ENCODE peak calls at places on chromosomes 16 and 17, in four cellular contexts. E is ACHN, R is RWPE1, D is right cardiac atrium. S is an unnamed sample.

GRCh38 chr16:49492896-49493620 is 119.5 kb downstream of the C16orf78 start:
- DNase-seq in D (no peak), R (no peak), E (no peak), S (no peak)

GRCh38 chr16:54936086-54936978 is 5.7 kb downstream of the IRX5 start:
- DNase-seq in R (no peak), D (peak; percentile 26), E (no peak), S (peak; percentile 58)

GRCh38 chr16:86476956-86477530 is 33.3 kb upstream of the FOXF1 start:
- DNase-seq in E (no peak), D (peak; percentile 47), R (no peak), S (no peak)

GRCh38 chr16:69893086-69893485 is 58.0 kb upstream of the CLEC18A start:
- DNase-seq in R (no peak), E (no peak), D (no peak), S (no peak)

GRCh38 chr16:68640972-68641371 is 4.1 kb upstream of the CDH3 start:
- DNase-seq in E (no peak), R (peak; percentile 45), D (no peak), S (peak; percentile 65)

GRCh38 chr17:77137111-77137510 is 3.7 kb upstream of the SEC14L1 start:
- DNase-seq in E (no peak), D (no peak), R (no peak), S (no peak)

GRCh38 chr16:84228321-84228838 is 11.4 kb downstream of the KCNG4 start:
- DNase-seq in E (peak; percentile 97), D (peak; percentile 89), R (peak; percentile 71), S (peak; percentile 88)

GRCh38 chr17:5541610-5542202 is 42.6 kb downstream of the NLRP1 start:
- DNase-seq in E (no peak), R (no peak), D (no peak), S (no peak)

GRCh38 chr17:77649717-77650211 is 308.7 kb upstream of the TNRC6C start:
- DNase-seq in E (no peak), R (peak; percentile 39), D (no peak), S (peak; percentile 38)

GRCh38 chr16:75053791-75054555 is 55.1 kb downstream of the ZNRF1 start:
- DNase-seq in R (no peak), E (no peak), D (peak; percentile 65), S (peak; percentile 26)

GRCh38 chr17:2703181-2703580 is 8.4 kb downstream of the CLUH start:
- DNase-seq in E (no peak), D (no peak), R (no peak), S (no peak)

GRCh38 chr17:42277342-42277712 is 1.1 kb upstream of the STAT5B start:
- DNase-seq in E (no peak), R (no peak), D (no peak), S (no peak)

GRCh38 chr16:67544329-67544841 is 15.8 kb downstream of the RIPOR1 start:
- DNase-seq in E (no peak), D (no peak), R (no peak), S (peak; percentile 57)

GRCh38 chr17:77311371-77311981 is 170.7 kb downstream of the SEC14L1 start:
- DNase-seq in E (no peak), R (no peak), D (no peak), S (no peak)

GRCh38 chr17:18261146-18261515 is 669 bp downstream of the MIEF2 start:
- DNase-seq in D (peak; percentile 76), E (peak; percentile 86), R (peak; percentile 86), S (peak; percentile 71)

GRCh38 chr16:87317766-87318121 is 552 bp upstream of the C16orf95 start:
- DNase-seq in R (peak; percentile 60), E (peak; percentile 53), D (peak; percentile 69), S (no peak)

GRCh38 chr16:1996175-1996574 is 6.4 kb downstream of the SYNGR3 start:
- DNase-seq in E (no peak), R (no peak), D (no peak), S (no peak)

GRCh38 chr17:9817086-9817485 is 4.8 kb downstream of the GSG1L2 start:
- DNase-seq in D (no peak), E (peak; percentile 37), R (peak; percentile 79), S (peak; percentile 48)

GRCh38 chr16:67284699-67285646 is 5.6 kb downstream of the PLEKHG4 start:
- DNase-seq in D (no peak), E (peak; percentile 28), R (no peak), S (peak; percentile 63)

GRCh38 chr17:73139296-73139695 is 25.5 kb upstream of the SSTR2 start:
- DNase-seq in D (no peak), E (no peak), R (no peak), S (no peak)

GRCh38 chr16:31181102-31181830 is 1.3 kb downstream of the FUS start:
- DNase-seq in R (peak; percentile 34), D (peak; percentile 46), E (peak; percentile 58), S (peak; percentile 51)

GRCh38 chr16:89056592-89056991 is 37.1 kb upstream of the ACSF3 start:
- DNase-seq in D (no peak), E (no peak), R (no peak), S (no peak)

S was measured in MCF 10A.